ENCODE peak calls at places on chromosomes 2 and 18, in four cellular contexts. One of them, this sample, is unnamed.
A peak's percentile ranks its signal among the peaks of the same experiment; 100 is the strongest.

GRCh38 chr2:8059255-8059654 is 622.6 kb upstream of the ID2 start:
- DNase-seq in thoracic aorta: no peak
- DNase-seq in fibroblast of lung: no peak
- DNase-seq in NB4: no peak
- DNase-seq in this sample: no peak

GRCh38 chr2:169798397-169798717 is 314 bp upstream of the SSB start:
- DNase-seq in thoracic aorta: no peak
- DNase-seq in fibroblast of lung: no peak
- DNase-seq in NB4: no peak
- DNase-seq in this sample: no peak

GRCh38 chr2:156691014-156691413 is 254.8 kb downstream of the GPD2 start:
- DNase-seq in NB4: no peak
- DNase-seq in thoracic aorta: no peak
- DNase-seq in fibroblast of lung: no peak
- DNase-seq in this sample: no peak

GRCh38 chr18:68399721-68400120 is 315.2 kb downstream of the TMX3 start:
- DNase-seq in fibroblast of lung: peak; percentile 51
- DNase-seq in NB4: no peak
- DNase-seq in thoracic aorta: no peak
- DNase-seq in this sample: no peak

GRCh38 chr2:58063641-58064040 is 17.0 kb downstream of the VRK2 start:
- DNase-seq in NB4: no peak
- DNase-seq in fibroblast of lung: peak; percentile 19
- DNase-seq in thoracic aorta: no peak
- DNase-seq in this sample: no peak

GRCh38 chr2:207629553-207629952 is 4.4 kb upstream of the METTL21A start:
- DNase-seq in NB4: no peak
- DNase-seq in fibroblast of lung: no peak
- DNase-seq in thoracic aorta: no peak
- DNase-seq in this sample: no peak

GRCh38 chr2:186422226-186422625 is 63.8 kb upstream of the ZC3H15 start:
- DNase-seq in thoracic aorta: peak; percentile 13
- DNase-seq in fibroblast of lung: peak; percentile 99
- DNase-seq in NB4: peak; percentile 34
- DNase-seq in this sample: no peak

GRCh38 chr2:171703574-171704347 is 16.5 kb downstream of the DYNC1I2 start:
- DNase-seq in NB4: peak; percentile 67
- DNase-seq in thoracic aorta: no peak
- DNase-seq in fibroblast of lung: peak; percentile 59
- DNase-seq in this sample: no peak

GRCh38 chr2:239459581-239459980 is 58.8 kb upstream of the HDAC4 start:
- DNase-seq in fibroblast of lung: no peak
- DNase-seq in NB4: no peak
- DNase-seq in thoracic aorta: no peak
- DNase-seq in this sample: no peak

GRCh38 chr2:27723372-27724144 is 48.0 kb upstream of the MRPL33 start:
- DNase-seq in fibroblast of lung: peak; percentile 76
- DNase-seq in NB4: peak; percentile 76
- DNase-seq in thoracic aorta: no peak
- DNase-seq in this sample: no peak

GRCh38 chr18:55996726-55997125 is 408.7 kb upstream of the TCF4 start:
- DNase-seq in NB4: no peak
- DNase-seq in thoracic aorta: no peak
- DNase-seq in fibroblast of lung: no peak
- DNase-seq in this sample: no peak

GRCh38 chr2:137211761-137212160 is 446.4 kb downstream of the THSD7B start:
- DNase-seq in thoracic aorta: no peak
- DNase-seq in fibroblast of lung: no peak
- DNase-seq in NB4: no peak
- DNase-seq in this sample: no peak

GRCh38 chr2:70730730-70731129 is 37.3 kb downstream of the ADD2 start:
- DNase-seq in fibroblast of lung: no peak
- DNase-seq in NB4: no peak
- DNase-seq in thoracic aorta: no peak
- DNase-seq in this sample: no peak

GRCh38 chr18:22185723-22186386 is 16.5 kb downstream of the GATA6 start:
- DNase-seq in NB4: no peak
- DNase-seq in fibroblast of lung: no peak
- DNase-seq in thoracic aorta: no peak
- DNase-seq in this sample: no peak

GRCh38 chr2:239893236-239893515 is 132.0 kb downstream of the NDUFA10 start:
- DNase-seq in thoracic aorta: no peak
- DNase-seq in NB4: peak; percentile 24
- DNase-seq in fibroblast of lung: no peak
- DNase-seq in this sample: no peak

GRCh38 chr2:115596659-115597375 is 1154.4 kb downstream of the DPP10 start:
- DNase-seq in thoracic aorta: no peak
- DNase-seq in NB4: no peak
- DNase-seq in fibroblast of lung: no peak
- DNase-seq in this sample: no peak

GRCh38 chr2:45283764-45284620 is 274.7 kb upstream of the SIX2 start:
- DNase-seq in thoracic aorta: peak; percentile 31
- DNase-seq in fibroblast of lung: peak; percentile 80
- DNase-seq in NB4: peak; percentile 26
- DNase-seq in this sample: no peak

GRCh38 chr18:55779711-55780590 is 192.0 kb upstream of the TCF4 start:
- DNase-seq in fibroblast of lung: no peak
- DNase-seq in thoracic aorta: no peak
- DNase-seq in NB4: no peak
- DNase-seq in this sample: no peak

GRCh38 chr2:162212366-162212765 is 30.9 kb downstream of the FAP start:
- DNase-seq in NB4: no peak
- DNase-seq in fibroblast of lung: peak; percentile 57
- DNase-seq in thoracic aorta: no peak
- DNase-seq in this sample: no peak

GRCh38 chr2:238573065-238573778 is 146.5 kb downstream of the ASB1 start:
- DNase-seq in fibroblast of lung: no peak
- DNase-seq in NB4: peak; percentile 19
- DNase-seq in thoracic aorta: no peak
- DNase-seq in this sample: no peak

DNA sequence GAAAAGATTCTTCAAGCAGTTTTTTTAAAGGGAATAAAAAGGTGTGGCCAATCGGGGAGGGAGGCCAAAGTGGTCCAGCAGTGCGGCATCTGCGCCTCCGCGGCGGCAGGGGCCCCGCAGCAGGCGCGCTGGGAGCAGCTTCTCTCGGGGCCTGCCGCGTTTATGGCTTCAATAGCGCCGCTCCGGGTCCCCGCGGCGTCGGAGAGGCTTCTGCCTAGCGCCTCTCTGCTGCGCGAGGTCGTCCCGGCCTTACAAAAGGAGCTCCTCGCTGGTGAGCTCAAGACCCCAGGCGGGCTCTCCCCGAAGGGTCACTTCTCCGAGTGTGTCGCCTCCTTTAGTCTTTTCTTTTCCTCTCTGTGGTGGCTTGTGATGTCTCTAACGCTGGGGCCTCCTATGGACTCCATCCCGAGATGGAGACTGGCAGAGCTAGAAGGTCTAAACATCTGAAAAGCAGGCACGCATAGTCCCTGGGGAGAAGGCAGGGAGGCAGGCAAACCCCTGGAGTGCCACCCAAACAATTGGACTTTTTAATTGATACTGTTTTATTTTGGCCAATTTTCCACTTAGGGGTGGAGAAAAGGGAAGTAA is 67.1 kb downstream of the SUMO1 start:
- DNase-seq in fibroblast of lung: peak; percentile 28
- DNase-seq in NB4: peak; percentile 38
- DNase-seq in thoracic aorta: no peak
- DNase-seq in this sample: no peak
- TF ChIP-seq CTCF in fibroblast of lung: no peak
- TF ChIP-seq CTCF in NB4: no peak
- TF ChIP-seq CTCF in thoracic aorta: no peak
- TF ChIP-seq CTCF in this sample: no peak

DNA sequence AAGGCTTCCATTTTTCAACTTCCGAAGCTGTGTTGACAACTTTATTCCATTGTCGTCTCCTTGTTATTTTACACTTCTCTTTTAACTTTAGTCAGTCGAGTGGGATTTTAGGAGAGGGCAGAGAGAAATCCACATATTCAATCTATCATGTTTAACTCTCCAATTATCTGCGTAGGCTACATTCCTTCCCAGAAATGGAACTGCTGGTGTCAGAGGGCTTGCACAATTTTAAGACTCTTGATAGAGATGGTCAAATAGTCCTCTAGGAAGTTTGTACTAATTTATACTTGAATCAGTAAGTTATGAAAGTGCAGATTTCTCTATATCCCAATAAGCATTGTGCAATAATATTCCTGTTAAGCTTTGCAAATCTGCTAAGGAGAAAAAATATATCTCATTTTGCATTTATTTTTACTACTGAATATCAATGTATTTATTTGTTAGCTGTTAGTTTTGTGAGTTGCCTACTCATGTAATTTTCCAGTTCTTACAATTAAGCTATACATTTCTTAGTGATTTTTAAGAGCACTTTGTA is 95.6 kb downstream of the CYP26B1 start:
- DNase-seq in thoracic aorta: no peak
- DNase-seq in fibroblast of lung: no peak
- DNase-seq in NB4: no peak
- DNase-seq in this sample: no peak
- H3K4me3 ChIP-seq in thoracic aorta: no peak overlapping the region
- H3K4me3 ChIP-seq in fibroblast of lung: no peak overlapping the region
- H3K4me3 ChIP-seq in NB4: no peak overlapping the region
- H3K4me3 ChIP-seq in this sample: no peak overlapping the region

GRCh38 chr2:37585982-37586621 is 85.3 kb downstream of the CDC42EP3 start:
- DNase-seq in NB4: no peak
- DNase-seq in fibroblast of lung: peak; percentile 86
- DNase-seq in thoracic aorta: peak; percentile 19
- DNase-seq in this sample: peak; percentile 67
- TF ChIP-seq CTCF in NB4: no peak
- TF ChIP-seq CTCF in fibroblast of lung: no peak
- TF ChIP-seq CTCF in thoracic aorta: no peak
- TF ChIP-seq CTCF in this sample: no peak

GRCh38 chr2:109320195-109320935 is 191.4 kb downstream of the SH3RF3 start:
- DNase-seq in fibroblast of lung: no peak
- DNase-seq in thoracic aorta: no peak
- DNase-seq in NB4: no peak
- DNase-seq in this sample: no peak

GRCh38 chr2:109318949-109319342 is 189.9 kb downstream of the SH3RF3 start:
- DNase-seq in thoracic aorta: no peak
- DNase-seq in NB4: no peak
- DNase-seq in fibroblast of lung: no peak
- DNase-seq in this sample: no peak

GRCh38 chr2:109322646-109323045 is 193.6 kb downstream of the SH3RF3 start:
- DNase-seq in fibroblast of lung: no peak
- DNase-seq in NB4: no peak
- DNase-seq in thoracic aorta: no peak
- DNase-seq in this sample: no peak

GRCh38 chr2:109322111-109322510 is 193.1 kb downstream of the SH3RF3 start:
- DNase-seq in NB4: no peak
- DNase-seq in fibroblast of lung: peak; percentile 99
- DNase-seq in thoracic aorta: peak; percentile 95
- DNase-seq in this sample: no peak

GRCh38 chr2:109321570-109321969 is 192.6 kb downstream of the SH3RF3 start:
- DNase-seq in thoracic aorta: no peak
- DNase-seq in NB4: no peak
- DNase-seq in fibroblast of lung: peak; percentile 79
- DNase-seq in this sample: no peak
- H3K4me3 ChIP-seq in thoracic aorta: peak overlapping the region; percentile 43
- H3K4me3 ChIP-seq in NB4: no peak overlapping the region
- H3K4me3 ChIP-seq in fibroblast of lung: no peak overlapping the region
- H3K4me3 ChIP-seq in this sample: no peak overlapping the region